ENCODE peak calls at places on chromosomes 4 and X, in ten cellular contexts. I is HEK293T; E is AG09319; S is NCI-H774; N is GM20000; B is GDM1; Q is stimulated activated naive CD4-positive, alpha-beta T cell; Y is GM13977; K is EH; G is caudate nucleus. A is an unnamed sample.
A peak's percentile ranks its signal among the peaks of the same experiment; 100 is the strongest.

GRCh38 chr4:81723044-81723884 is 251.6 kb upstream of the RASGEF1B start:
- DNase-seq in I (no peak), E (no peak), S (no peak), N (no peak), B (no peak), Q (no peak), Y (no peak), K (no peak), G (no peak), A (no peak)

GRCh38 chrX:153609917-153610833 is 11.2 kb upstream of the CCNQ start:
- DNase-seq in I (peak; percentile 88), E (peak; percentile 14), S (peak; percentile 60), N (peak; percentile 73), B (peak; percentile 47), Q (peak; percentile 60), Y (peak; percentile 72), K (peak; percentile 68), G (peak; percentile 42), A (peak; percentile 71)

GRCh38 chr4:152454398-152455011 is 81.4 kb downstream of the FBXW7 start:
- DNase-seq in I (no peak), E (no peak), S (peak; percentile 3), N (peak; percentile 17), B (no peak), Q (no peak), Y (peak; percentile 19), K (peak; percentile 39), G (no peak), A (no peak)

GRCh38 chr4:15349965-15350364 is 77.9 kb upstream of the C1QTNF7 start:
- DNase-seq in I (no peak), E (no peak), S (no peak), N (no peak), B (no peak), Q (no peak), Y (no peak), K (no peak), G (no peak), A (no peak)

GRCh38 chr4:1722551-1723071 is 1.3 kb downstream of the TACC3 start:
- DNase-seq in I (no peak), E (no peak), S (no peak), N (no peak), B (no peak), Q (no peak), Y (no peak), K (peak; percentile 38), G (no peak), A (no peak)

GRCh38 chr4:154435895-154436294 is 55.7 kb downstream of the DCHS2 start:
- DNase-seq in I (no peak), E (no peak), S (no peak), N (no peak), B (no peak), Q (no peak), Y (no peak), K (no peak), G (no peak), A (no peak)

GRCh38 chr4:54217642-54218486 is 11.2 kb upstream of the PDGFRA start:
- DNase-seq in I (peak; percentile 79), E (peak; percentile 90), S (peak; percentile 80), N (peak; percentile 77), B (peak; percentile 60), Q (peak; percentile 35), Y (peak; percentile 73), K (peak; percentile 89), G (peak; percentile 49), A (peak; percentile 72)

GRCh38 chr4:169846396-169846795 is 88.7 kb upstream of the HPF1 start:
- DNase-seq in I (no peak), E (no peak), S (no peak), N (no peak), B (no peak), Q (no peak), Y (no peak), K (peak; percentile 31), G (no peak), A (no peak)

GRCh38 chr4:189200346-189200745 is 740.3 kb upstream of the FRG1 start:
- DNase-seq in I (no peak), E (no peak), S (no peak), N (no peak), B (no peak), Q (no peak), Y (no peak), K (no peak), G (no peak), A (peak; percentile 45)

GRCh38 chr4:184275766-184276165 is 58.1 kb upstream of the ENPP6 start:
- DNase-seq in I (no peak), E (no peak), S (no peak), N (no peak), B (no peak), Q (no peak), Y (no peak), K (no peak), G (no peak), A (no peak)

GRCh38 chr4:175062183-175062592 is 144.0 kb downstream of the ADAM29 start:
- DNase-seq in I (no peak), E (no peak), S (no peak), N (no peak), B (no peak), Q (no peak), Y (no peak), K (no peak), G (no peak), A (no peak)

GRCh38 chr4:8559011-8559410 is 21.2 kb upstream of the GPR78 start:
- DNase-seq in I (no peak), E (no peak), S (no peak), N (no peak), B (no peak), Q (no peak), Y (no peak), K (no peak), G (no peak), A (no peak)

GRCh38 chrX:1388651-1389050 is 3.3 kb downstream of the SLC25A6 start:
- DNase-seq in I (no peak), E (no peak), S (no peak), N (no peak), B (no peak), Q (no peak), Y (no peak), K (no peak), G (no peak), A (no peak)

GRCh38 chrX:12002876-12003275 is 135.4 kb upstream of the FRMPD4 start:
- DNase-seq in I (no peak), E (no peak), S (no peak), N (no peak), B (no peak), Q (no peak), Y (no peak), K (no peak), G (no peak), A (no peak)

GRCh38 chr4:147839651-147840050 is 107.8 kb downstream of the ARHGAP10 start:
- DNase-seq in I (no peak), E (no peak), S (no peak), N (no peak), B (no peak), Q (no peak), Y (no peak), K (no peak), G (no peak), A (no peak)

GRCh38 chr4:56272003-56272402 is 115.3 kb downstream of the AASDH start:
- DNase-seq in I (no peak), E (no peak), S (no peak), N (no peak), B (no peak), Q (no peak), Y (no peak), K (no peak), G (no peak), A (no peak)

GRCh38 chrX:133215747-133216146 is 2.4 kb downstream of the TFDP3 start:
- DNase-seq in I (peak; percentile 44), E (no peak), S (no peak), N (peak; percentile 6), B (no peak), Q (no peak), Y (no peak), K (no peak), G (no peak), A (no peak)

GRCh38 chr4:174707897-174708296 is 121.2 kb downstream of the GLRA3 start:
- DNase-seq in I (no peak), E (no peak), S (no peak), N (no peak), B (no peak), Q (no peak), Y (no peak), K (no peak), G (no peak), A (no peak)

GRCh38 chr4:85741921-85742591 is 267.1 kb downstream of the ARHGAP24 start:
- DNase-seq in I (no peak), E (no peak), S (no peak), N (no peak), B (no peak), Q (no peak), Y (no peak), K (no peak), G (peak; percentile 58), A (no peak)